ENCODE peak calls at places on chromosomes 7 and 10, in four cellular contexts. S is WTC11, V is cardiac fibroblast, O is A549. R is an unnamed sample.

GRCh38 chr10:73886625-73887024 is 12.3 kb upstream of the CAMK2G start:
- DNase-seq in S (no peak), V (peak; percentile 36), O (no peak), R (no peak)

GRCh38 chr7:16982640-16983103 is 100.9 kb upstream of the AGR3 start:
- DNase-seq in S (no peak), V (peak; percentile 76), O (no peak), R (no peak)

GRCh38 chr7:30837581-30837980 is 66.4 kb downstream of the MINDY4 start:
- DNase-seq in S (no peak), V (no peak), O (no peak), R (peak; percentile 16)

GRCh38 chr7:69661342-69661741 is 63.1 kb downstream of the AUTS2 start:
- DNase-seq in S (no peak), V (no peak), O (no peak), R (no peak)

GRCh38 chr7:28358423-28358868 is 53.9 kb upstream of the CREB5 start:
- DNase-seq in S (no peak), V (peak; percentile 94), O (peak; percentile 31), R (no peak)

GRCh38 chr7:116122972-116123595 is 87.3 kb upstream of the TES start:
- DNase-seq in S (no peak), V (peak; percentile 79), O (peak; percentile 5), R (no peak)

GRCh38 chr10:8568401-8568800 is 513.9 kb downstream of the GATA3 start:
- DNase-seq in S (no peak), V (no peak), O (no peak), R (no peak)

GRCh38 chr10:112446055-112446854 is 459 bp downstream of the ZDHHC6 start:
- DNase-seq in S (no peak), V (peak; percentile 44), O (peak; percentile 5), R (no peak)

GRCh38 chr7:50371551-50372021 is 67.1 kb downstream of the IKZF1 start:
- DNase-seq in S (no peak), V (no peak), O (no peak), R (no peak)

GRCh38 chr7:139573871-139574270 is 50.4 kb downstream of the CLEC2L start:
- DNase-seq in S (no peak), V (no peak), O (no peak), R (peak; percentile 45)

GRCh38 chr7:150955519-150956394 is 22.4 kb downstream of the KCNH2 start:
- DNase-seq in S (peak; percentile 60), V (no peak), O (no peak), R (no peak)

GRCh38 chr10:24791129-24791733 is 67.5 kb upstream of the ARHGAP21 start:
- DNase-seq in S (no peak), V (no peak), O (no peak), R (no peak)

GRCh38 chr10:103452714-103453230 is 602 bp upstream of the CALHM2 start:
- DNase-seq in S (no peak), V (no peak), O (no peak), R (no peak)

GRCh38 chr10:44045020-44045419 is 339.9 kb downstream of the CXCL12 start:
- DNase-seq in S (no peak), V (no peak), O (no peak), R (no peak)

GRCh38 chr7:11192506-11192905 is 218.8 kb downstream of the PHF14 start:
- DNase-seq in S (no peak), V (peak; percentile 84), O (no peak), R (no peak)

GRCh38 chr10:61028861-61029361 is 84.9 kb upstream of the RHOBTB1 start:
- DNase-seq in S (no peak), V (peak; percentile 86), O (no peak), R (no peak)

GRCh38 chr7:106459397-106460072 is 174.8 kb upstream of the NAMPT start:
- DNase-seq in S (no peak), V (no peak), O (no peak), R (no peak)

GRCh38 chr10:72625276-72625607 is 637 bp downstream of the MICU1 start:
- DNase-seq in S (no peak), V (no peak), O (no peak), R (no peak)

GRCh38 chr7:117019786-117020604 is 66.7 kb downstream of the ST7 start:
- DNase-seq in S (peak; percentile 56), V (peak; percentile 96), O (peak; percentile 32), R (peak; percentile 75)

GRCh38 chr10:32256613-32257437 is 90.1 kb downstream of the EPC1 start:
- DNase-seq in S (peak; percentile 69), V (peak; percentile 61), O (peak; percentile 33), R (no peak)

GRCh38 chr7:116588641-116589594 is 64.1 kb downstream of the CAV1 start:
- DNase-seq in S (no peak), V (peak; percentile 86), O (peak; percentile 29), R (no peak)

GRCh38 chr10:52453501-52453900 is 139.4 kb downstream of the DKK1 start:
- DNase-seq in S (no peak), V (no peak), O (no peak), R (no peak)

GRCh38 chr7:132276986-132277716 is 299.1 kb downstream of the PLXNA4 start:
- DNase-seq in S (no peak), V (peak; percentile 49), O (peak; percentile 77), R (no peak)

GRCh38 chr10:132131581-132132250 is 55.0 kb upstream of the DPYSL4 start:
- DNase-seq in S (no peak), V (no peak), O (no peak), R (no peak)

GRCh38 chr7:154858836-154859537 is 143.9 kb downstream of the PAXIP1 start:
- DNase-seq in S (no peak), V (no peak), O (no peak), R (no peak)

GRCh38 chr7:154856737-154857136 is 146.2 kb downstream of the PAXIP1 start:
- DNase-seq in S (no peak), V (no peak), O (no peak), R (no peak)

GRCh38 chr7:154859747-154860620 is 142.9 kb downstream of the PAXIP1 start:
- DNase-seq in S (no peak), V (no peak), O (no peak), R (no peak)

GRCh38 chr7:154857240-154857639 is 145.7 kb downstream of the PAXIP1 start:
- DNase-seq in S (no peak), V (no peak), O (no peak), R (no peak)

DNA sequence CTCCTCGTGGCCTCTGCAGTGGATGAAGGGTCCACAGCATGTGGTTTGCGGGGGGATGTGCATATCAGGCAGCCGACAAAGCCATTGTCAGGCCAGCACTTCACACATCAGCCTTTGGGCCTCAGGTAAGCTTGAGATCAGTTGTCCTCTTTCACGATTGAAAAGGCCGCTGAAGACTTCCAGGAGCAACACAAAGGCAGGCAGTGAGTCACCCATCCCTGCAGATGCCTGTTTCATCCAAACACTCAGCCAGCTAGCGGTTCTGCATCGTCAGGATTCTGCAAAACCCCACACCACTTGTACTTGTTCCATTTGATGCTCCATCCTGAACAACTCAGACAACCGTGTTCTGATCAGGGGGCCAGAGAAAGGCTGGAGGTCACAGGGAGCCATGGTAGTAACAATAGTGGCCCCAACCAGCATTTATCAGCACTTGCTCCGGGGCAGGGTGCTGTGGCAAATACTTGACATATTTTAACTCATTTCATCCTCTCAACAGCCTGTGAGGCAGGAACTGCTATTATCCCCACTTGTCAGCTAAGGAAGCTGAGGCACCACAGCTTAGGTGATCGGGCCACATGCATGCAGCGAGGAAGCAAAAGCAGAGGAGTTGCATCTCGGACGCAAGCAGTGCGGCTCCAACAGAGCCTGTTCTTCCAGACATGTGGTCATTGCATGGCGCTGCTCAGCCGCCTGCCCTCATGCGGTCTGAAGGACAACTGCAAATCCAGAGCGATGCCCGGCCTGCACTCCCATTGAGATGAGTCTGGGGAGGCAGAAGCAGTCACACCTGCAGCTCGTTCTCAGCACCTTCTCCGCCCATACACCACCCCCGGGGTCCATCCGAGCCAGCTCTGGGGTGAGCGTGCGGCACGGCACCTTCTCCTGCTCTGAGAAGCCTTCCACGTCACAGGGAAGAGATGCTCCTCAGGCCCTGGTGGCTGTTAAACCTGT is 144.9 kb downstream of the PAXIP1 start:
- DNase-seq in S (no peak), V (no peak), O (peak; percentile 22), R (no peak)
- TF ChIP-seq CTCF in S (no peak), V (no peak), O (no peak), R (no peak)

GRCh38 chr7:23533160-23533559 is 1.4 kb upstream of the TRA2A start:
- DNase-seq in S (no peak), V (no peak), O (no peak), R (no peak)
- TF ChIP-seq CTCF in S (no peak), V (no peak), O (no peak), R (peak; percentile 45)

GRCh38 chr7:44912775-44913347 is 27.5 kb upstream of the PURB start:
- DNase-seq in S (no peak), V (no peak), O (no peak), R (no peak)
- TF ChIP-seq CTCF in S (no peak), V (no peak), O (no peak), R (no peak)

DNA sequence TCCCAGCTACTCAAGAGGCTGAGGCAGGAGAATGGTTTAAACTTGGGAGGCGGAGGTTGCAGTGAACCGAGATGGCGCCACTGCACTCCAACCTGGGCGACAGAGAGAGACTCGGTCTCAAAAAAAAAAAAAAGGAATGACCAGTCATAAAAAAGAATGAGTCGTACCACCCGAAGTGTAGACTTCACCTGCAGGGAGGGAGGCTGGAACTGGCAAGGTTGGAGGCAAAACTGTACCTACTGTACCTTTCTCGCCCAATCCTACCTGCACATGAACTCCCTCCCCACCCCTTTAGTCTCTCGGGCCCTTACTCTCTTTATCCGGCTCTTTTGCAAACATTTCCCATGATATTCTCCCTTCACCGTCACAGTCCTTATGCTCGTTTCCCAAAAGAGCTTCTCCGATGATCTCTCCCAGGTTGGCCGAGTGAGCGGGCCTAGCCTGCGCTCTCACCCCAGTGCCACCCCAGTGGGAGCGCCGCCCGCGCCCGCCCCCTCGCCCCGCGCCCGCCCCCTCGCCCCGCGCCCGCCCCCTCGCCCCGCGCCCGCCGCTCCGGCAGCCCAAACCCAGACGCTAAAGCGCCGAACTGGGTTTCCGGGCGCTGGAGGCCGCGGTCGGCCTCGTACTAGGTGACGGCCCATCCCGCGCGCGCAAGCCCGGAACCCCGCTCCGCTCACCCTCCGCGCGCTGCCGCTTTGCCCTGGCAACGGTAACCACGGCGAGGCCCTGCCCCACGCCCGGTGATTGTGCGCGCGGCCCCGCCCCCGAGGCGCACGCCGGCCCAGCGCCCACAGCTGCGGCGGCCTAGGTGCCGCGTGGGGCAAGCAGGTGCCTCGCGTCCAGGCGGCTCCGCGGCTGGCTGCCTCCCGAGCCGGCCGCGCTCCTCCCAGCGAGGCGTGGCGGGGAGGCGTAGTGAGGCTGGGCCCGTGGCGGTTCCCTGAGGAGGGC is at the start of gene SMKR1:
- DNase-seq in S (peak; percentile 68), V (peak; percentile 36), O (peak; percentile 92), R (peak; percentile 81)
- TF ChIP-seq CTCF in S (no peak), V (no peak), O (no peak), R (no peak)

R was measured in type B pancreatic cell.